ENCODE peak calls at places on chromosomes 16 and 17, in seven cellular contexts. D, Q, O, V, P, E and G are unnamed samples.

GRCh38 chr17:43314582-43314981 is 80.8 kb upstream of the RNU2-1 start:
- DNase-seq in D (no peak), Q (no peak), O (no peak), V (no peak), P (no peak), E (no peak), G (no peak)

GRCh38 chr17:44924107-44924544 is 8.8 kb upstream of the GFAP start:
- DNase-seq in D (no peak), Q (no peak), O (no peak), V (no peak), P (no peak), E (no peak), G (no peak)

GRCh38 chr17:43673516-43674323 is 12.0 kb upstream of the MEOX1 start:
- DNase-seq in D (peak), Q (no peak), O (peak), V (peak), P (peak), E (no peak), G (no peak)

GRCh38 chr16:30510392-30510938 is 15.9 kb downstream of the ZNF768 start:
- DNase-seq in D (no peak), Q (no peak), O (no peak), V (no peak), P (no peak), E (no peak), G (no peak)

GRCh38 chr16:50279142-50279865 is 13.0 kb downstream of the ADCY7 start:
- DNase-seq in D (peak), Q (no peak), O (no peak), V (no peak), P (no peak), E (no peak), G (no peak)

GRCh38 chr16:80084614-80085013 is 456.2 kb upstream of the DYNLRB2 start:
- DNase-seq in D (peak), Q (peak), O (no peak), V (no peak), P (peak), E (no peak), G (no peak)

GRCh38 chr16:27286446-27286845 is 17.9 kb upstream of the NSMCE1 start:
- DNase-seq in D (no peak), Q (no peak), O (no peak), V (no peak), P (peak), E (no peak), G (no peak)

GRCh38 chr16:49688298-49688697 is 167.6 kb downstream of the ZNF423 start:
- DNase-seq in D (no peak), Q (no peak), O (no peak), V (no peak), P (no peak), E (no peak), G (no peak)

GRCh38 chr16:54933281-54934150 is 2.9 kb downstream of the IRX5 start:
- DNase-seq in D (no peak), Q (no peak), O (no peak), V (no peak), P (no peak), E (no peak), G (no peak)

GRCh38 chr17:17403899-17404576 is 72.8 kb upstream of the MED9 start:
- DNase-seq in D (no peak), Q (no peak), O (no peak), V (peak), P (no peak), E (no peak), G (peak)

GRCh38 chr17:66829883-66830282 is 5.0 kb upstream of the CACNG5 start:
- DNase-seq in D (no peak), Q (no peak), O (no peak), V (no peak), P (no peak), E (no peak), G (no peak)

GRCh38 chr17:66698270-66698669 is 136.6 kb upstream of the CACNG5 start:
- DNase-seq in D (no peak), Q (no peak), O (no peak), V (no peak), P (no peak), E (no peak), G (no peak)

GRCh38 chr16:53094013-53094630 is 39.3 kb downstream of the CHD9 start:
- DNase-seq in D (peak), Q (no peak), O (no peak), V (no peak), P (no peak), E (peak), G (no peak)
- TF ChIP-seq TAF1 in D (no peak), Q (no peak), O (no peak), V (no peak), P (no peak), E (no peak), G (no peak)

GRCh38 chr17:74646231-74646630 is 22.7 kb upstream of the CD300E start:
- DNase-seq in D (peak), Q (no peak), O (no peak), V (peak), P (peak), E (no peak), G (no peak)
- TF ChIP-seq TAF1 in D (no peak), Q (no peak), O (no peak), V (no peak), P (no peak), E (no peak), G (no peak)

GRCh38 chr17:38421871-38422819 is 6.1 kb upstream of the ARHGAP23 start:
- DNase-seq in D (no peak), Q (no peak), O (no peak), V (no peak), P (no peak), E (no peak), G (no peak)
- TF ChIP-seq TAF1 in D (no peak), Q (no peak), O (no peak), V (no peak), P (no peak), E (no peak), G (no peak)

GRCh38 chr17:79255471-79255870 is 180.8 kb downstream of the ENGASE start:
- DNase-seq in D (no peak), Q (no peak), O (no peak), V (no peak), P (no peak), E (no peak), G (no peak)
- TF ChIP-seq TAF1 in D (no peak), Q (no peak), O (no peak), V (no peak), P (no peak), E (no peak), G (no peak)

GRCh38 chr16:56355786-56356275 is 69.5 kb downstream of the AMFR start:
- DNase-seq in D (peak), Q (no peak), O (no peak), V (peak), P (no peak), E (no peak), G (peak)
- TF ChIP-seq TAF1 in D (no peak), Q (no peak), O (no peak), V (no peak), P (no peak), E (no peak), G (no peak)

GRCh38 chr17:9054146-9054545 is 32.8 kb downstream of the NTN1 start:
- DNase-seq in D (no peak), Q (no peak), O (no peak), V (no peak), P (no peak), E (no peak), G (no peak)

GRCh38 chr17:9054611-9055010 is 33.3 kb downstream of the NTN1 start:
- DNase-seq in D (no peak), Q (peak), O (no peak), V (no peak), P (no peak), E (no peak), G (no peak)

GRCh38 chr17:9055281-9055680 is 34.0 kb downstream of the NTN1 start:
- DNase-seq in D (no peak), Q (no peak), O (no peak), V (no peak), P (no peak), E (no peak), G (no peak)

GRCh38 chr17:9056566-9056965 is 35.3 kb downstream of the NTN1 start:
- DNase-seq in D (no peak), Q (no peak), O (no peak), V (no peak), P (no peak), E (no peak), G (no peak)

DNA sequence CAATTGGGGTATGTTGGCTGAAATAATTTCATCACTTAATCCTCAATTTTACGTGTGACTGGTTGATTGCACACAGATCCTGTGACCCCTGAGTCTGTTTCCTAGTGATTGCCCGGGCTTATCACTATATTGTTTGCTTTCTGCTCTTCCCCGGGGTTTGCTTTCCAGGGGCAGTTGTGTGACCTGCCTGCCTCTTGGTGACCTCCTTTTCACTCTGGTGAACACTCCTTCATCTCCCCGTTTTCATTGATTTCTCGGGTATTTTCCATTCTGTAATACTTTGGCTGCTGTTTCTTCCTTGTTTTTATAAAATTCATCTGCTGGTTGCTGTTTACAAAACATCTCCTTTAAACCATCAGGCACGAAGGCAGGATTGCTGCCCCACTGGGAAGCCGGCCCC is 36.0 kb downstream of the NTN1 start:
- DNase-seq in D (no peak), Q (no peak), O (no peak), V (no peak), P (peak), E (no peak), G (no peak)
- TF ChIP-seq TAF1 in D (no peak), Q (no peak), O (no peak), V (no peak), P (no peak), E (no peak), G (no peak)

DNA sequence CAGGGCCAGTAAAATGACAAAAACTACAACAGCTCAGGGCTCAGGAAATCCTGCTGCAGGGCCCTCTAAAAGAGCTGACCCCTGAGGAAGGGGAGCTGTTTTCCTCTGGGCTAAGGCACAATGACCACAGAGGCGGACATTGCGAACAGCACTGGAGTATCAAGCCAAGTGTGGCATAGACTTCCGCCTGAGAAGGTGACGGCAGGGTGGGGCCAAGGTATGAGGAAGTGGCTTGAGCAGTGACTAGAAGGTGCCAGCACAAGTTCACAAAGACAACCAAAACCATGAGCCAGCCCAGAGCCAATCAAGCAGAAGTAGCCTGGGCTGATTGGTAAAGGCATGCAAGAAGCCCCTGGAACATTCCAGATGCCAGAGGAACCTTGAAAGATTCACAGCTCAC is 13.9 kb downstream of the ERN2 start:
- DNase-seq in D (no peak), Q (no peak), O (no peak), V (no peak), P (no peak), E (no peak), G (no peak)
- TF ChIP-seq TAF1 in D (no peak), Q (no peak), O (no peak), V (no peak), P (no peak), E (no peak), G (no peak)

DNA sequence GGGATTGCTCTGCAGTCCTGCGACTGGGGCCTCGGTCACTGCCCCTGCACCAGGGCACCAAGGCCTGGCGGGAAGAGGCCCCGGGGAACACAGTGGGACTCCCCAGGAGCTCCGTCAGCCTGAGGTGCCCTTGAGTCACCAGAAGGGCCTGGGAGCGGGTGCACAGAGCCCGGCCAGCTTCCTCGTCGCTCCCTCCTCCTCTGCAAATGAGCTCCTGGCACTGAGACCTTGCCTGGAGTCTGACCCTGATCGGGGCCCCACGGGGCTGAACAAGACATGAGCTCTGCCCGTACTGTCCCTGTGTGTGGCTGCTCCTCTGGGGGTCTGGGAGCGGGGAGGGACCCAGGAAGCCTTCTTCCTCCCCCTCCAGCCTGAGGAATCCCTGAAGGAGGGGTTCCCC is 36.4 kb upstream of the SSTR5 start:
- DNase-seq in D (no peak), Q (no peak), O (no peak), V (no peak), P (no peak), E (no peak), G (no peak)
- TF ChIP-seq TAF1 in D (no peak), Q (no peak), O (no peak), V (no peak), P (no peak), E (no peak), G (no peak)

GRCh38 chr17:2700491-2701141 is 10.9 kb downstream of the CLUH start:
- DNase-seq in D (no peak), Q (no peak), O (no peak), V (peak), P (no peak), E (no peak), G (peak)

GRCh38 chr17:2695961-2696760 is 15.4 kb downstream of the CLUH start:
- DNase-seq in D (peak), Q (no peak), O (no peak), V (peak), P (no peak), E (no peak), G (peak)

GRCh38 chr17:2700031-2700490 is 11.5 kb downstream of the CLUH start:
- DNase-seq in D (no peak), Q (no peak), O (peak), V (no peak), P (no peak), E (no peak), G (peak)

GRCh38 chr17:2695243-2695960 is 16.2 kb downstream of the CLUH start:
- DNase-seq in D (peak), Q (no peak), O (peak), V (peak), P (no peak), E (no peak), G (peak)

DNA sequence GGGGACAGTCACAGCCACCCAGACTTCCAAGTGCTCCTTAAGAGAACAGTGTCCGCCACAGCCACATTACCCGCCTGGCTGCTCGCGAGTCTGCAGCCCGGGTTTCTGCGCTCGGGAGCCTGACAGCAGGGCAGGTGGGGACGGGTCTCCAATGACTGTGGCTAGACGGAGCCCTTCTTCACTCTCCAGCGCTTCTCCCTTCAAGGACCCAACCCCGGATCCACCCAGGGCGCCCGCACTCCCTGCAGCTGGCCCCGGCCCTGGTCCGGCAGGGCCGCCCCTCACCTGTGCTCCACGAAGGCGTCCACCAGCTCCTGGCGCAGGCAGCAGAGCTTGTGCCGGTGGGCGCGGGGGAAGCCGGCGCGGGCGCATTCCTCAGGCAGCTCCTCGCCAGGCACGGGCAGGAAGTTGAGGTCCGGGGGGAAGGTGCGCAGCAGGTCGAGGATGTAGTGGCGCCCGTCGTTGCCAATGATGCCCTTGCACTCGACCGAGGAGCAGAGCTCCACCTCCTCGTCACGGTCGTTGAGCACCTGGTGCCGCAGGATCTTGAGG is 13.9 kb downstream of the CLUH start:
- DNase-seq in D (peak), Q (no peak), O (peak), V (peak), P (no peak), E (no peak), G (peak)
- TF ChIP-seq TAF1 in D (no peak), Q (no peak), O (no peak), V (no peak), P (no peak), E (no peak), G (no peak)

GRCh38 chr16:48611329-48612137 is 1.6 kb upstream of the N4BP1 start:
- DNase-seq in D (peak), Q (no peak), O (no peak), V (no peak), P (peak), E (peak), G (no peak)
- TF ChIP-seq TAF1 in D (no peak), Q (no peak), O (no peak), V (no peak), P (no peak), E (no peak), G (no peak)